ENCODE peak calls at places on chromosome 3, in eight cellular contexts. W is nephron progenitor cell; I is left lung; Q is fibroblast of lung; M is amniotic stem cell; O is stimulated activated CD8-positive, alpha-beta memory T cell treated with anti-CD3 and anti-CD28 coated beads, Interleukin-15, amount 100 ng/mL, for 48 hours; H is progenitor cell of endocrine pancreas; S is iris pigment epithelial cell. Y is an unnamed sample.

GRCh38 chr3:171055336-171056178 is 29.0 kb upstream of the SLC2A2 start:
- DNase-seq in W (no peak), M (no peak), I (no peak), Q (peak; percentile 91), O (no peak), S (peak; percentile 82), H (no peak), Y (no peak)

GRCh38 chr3:52851348-52851747 is 16.5 kb upstream of the MUSTN1 start:
- DNase-seq in Q (peak; percentile 16), W (peak; percentile 44), H (peak; percentile 33), S (peak; percentile 42), I (no peak), M (no peak), O (no peak), Y (peak; percentile 74)

GRCh38 chr3:110267304-110267703 is 804.3 kb upstream of the NECTIN3 start:
- DNase-seq in H (no peak), Q (no peak), I (peak; percentile 4), M (no peak), O (no peak), W (no peak), S (no peak), Y (no peak)

GRCh38 chr3:97932387-97932801 is 39.8 kb downstream of the RIOX2 start:
- DNase-seq in M (no peak), O (no peak), I (no peak), S (no peak), H (no peak), W (no peak), Q (no peak), Y (no peak)

GRCh38 chr3:16112910-16113504 is 61.5 kb upstream of the GALNT15 start:
- DNase-seq in S (peak; percentile 89), Q (peak; percentile 90), M (peak; percentile 28), W (no peak), H (no peak), I (no peak), O (no peak), Y (no peak)

GRCh38 chr3:153087595-153088566 is 74.1 kb upstream of the RAP2B start:
- DNase-seq in O (no peak), M (no peak), Q (peak; percentile 79), I (no peak), H (no peak), W (no peak), S (peak; percentile 48), Y (no peak)

GRCh38 chr3:127089487-127090145 is 103.3 kb upstream of the PRR23E start:
- DNase-seq in H (no peak), M (no peak), W (no peak), S (peak; percentile 16), O (no peak), I (peak; percentile 58), Q (no peak), Y (no peak)

GRCh38 chr3:34012102-34012461 is 213.7 kb downstream of the PDCD6IP start:
- DNase-seq in O (no peak), Q (peak; percentile 99), M (peak; percentile 94), H (no peak), I (no peak), S (peak; percentile 99), W (no peak), Y (peak; percentile 9)

GRCh38 chr3:147987549-147987948 is 578.4 kb downstream of the ZIC1 start:
- DNase-seq in Q (no peak), I (no peak), H (no peak), M (no peak), O (no peak), S (no peak), W (no peak), Y (no peak)

GRCh38 chr3:112293368-112294321 is at the start of gene SLC9C1:
- DNase-seq in M (peak; percentile 26), I (no peak), H (no peak), O (no peak), W (peak; percentile 28), Q (peak; percentile 66), S (peak; percentile 83), Y (peak; percentile 79)

GRCh38 chr3:6605245-6605644 is 255.7 kb upstream of the GRM7 start:
- DNase-seq in S (no peak), W (no peak), O (no peak), M (no peak), I (no peak), Q (peak; percentile 43), H (no peak), Y (no peak)

GRCh38 chr3:172536505-172536904 is 13.3 kb upstream of the TNFSF10 start:
- DNase-seq in Q (no peak), S (no peak), I (no peak), W (no peak), M (no peak), H (no peak), O (no peak), Y (peak; percentile 98)

GRCh38 chr3:189708375-189708774 is 77.2 kb downstream of the TP63 start:
- DNase-seq in I (no peak), O (no peak), S (no peak), W (no peak), M (no peak), H (no peak), Q (no peak), Y (no peak)

GRCh38 chr3:7029562-7029961 is 168.6 kb downstream of the GRM7 start:
- DNase-seq in M (no peak), W (no peak), Q (no peak), S (no peak), I (no peak), O (no peak), H (no peak), Y (no peak)

GRCh38 chr3:150238995-150239612 is 169.0 kb upstream of the TSC22D2 start:
- DNase-seq in I (no peak), W (no peak), S (peak; percentile 17), H (no peak), Q (no peak), O (no peak), M (no peak), Y (peak; percentile 82)

GRCh38 chr3:133437391-133438093 is 37.7 kb downstream of the BFSP2 start:
- DNase-seq in W (no peak), Q (peak; percentile 41), O (no peak), I (no peak), M (no peak), S (peak; percentile 14), H (no peak), Y (peak; percentile 90)